ENCODE peak calls at places on chromosome 6, in ten cellular contexts. X, Z, C, T, U, R, D, J, E and I are unnamed samples.

GRCh38 chr6:84422380-84422968 is 195.0 kb upstream of the CEP162 start:
- ATAC-seq in X (no peak), Z (no peak), C (no peak), T (no peak), U (no peak), R (no peak), D (no peak), J (peak), E (no peak), I (no peak)

GRCh38 chr6:53581161-53581560 is 36.3 kb upstream of the GCLC start:
- ATAC-seq in X (no peak), Z (no peak), C (no peak), T (no peak), U (no peak), R (no peak), D (no peak), J (peak), E (peak), I (peak)

GRCh38 chr6:101117397-101118185 is 236.5 kb upstream of the ASCC3 start:
- ATAC-seq in X (no peak), Z (no peak), C (no peak), T (no peak), U (no peak), R (no peak), D (no peak), J (peak), E (no peak), I (no peak)

GRCh38 chr6:169833258-169833794 is 81.9 kb downstream of the ERMARD start:
- ATAC-seq in X (no peak), Z (no peak), C (no peak), T (no peak), U (no peak), R (no peak), D (no peak), J (no peak), E (no peak), I (no peak)

GRCh38 chr6:158688860-158689259 is 39.0 kb downstream of the SYTL3 start:
- ATAC-seq in X (no peak), Z (no peak), C (no peak), T (no peak), U (no peak), R (no peak), D (no peak), J (peak), E (no peak), I (no peak)

GRCh38 chr6:16174368-16175078 is 45.6 kb downstream of the MYLIP start:
- ATAC-seq in X (no peak), Z (no peak), C (no peak), T (no peak), U (no peak), R (no peak), D (no peak), J (no peak), E (no peak), I (no peak)

GRCh38 chr6:107550906-107551305 is 61.0 kb downstream of the SOBP start:
- ATAC-seq in X (peak), Z (no peak), C (no peak), T (no peak), U (no peak), R (no peak), D (no peak), J (no peak), E (no peak), I (no peak)

GRCh38 chr6:154329350-154330170 is 27.0 kb downstream of the IPCEF1 start:
- ATAC-seq in X (no peak), Z (no peak), C (no peak), T (no peak), U (no peak), R (no peak), D (no peak), J (no peak), E (no peak), I (peak)

GRCh38 chr6:23526519-23526918 is 599.5 kb upstream of the NRSN1 start:
- ATAC-seq in X (no peak), Z (no peak), C (no peak), T (no peak), U (no peak), R (no peak), D (no peak), J (no peak), E (no peak), I (no peak)

GRCh38 chr6:137261393-137262154 is 42.4 kb upstream of the IFNGR1 start:
- ATAC-seq in X (peak), Z (no peak), C (peak), T (peak), U (no peak), R (no peak), D (peak), J (no peak), E (peak), I (peak)

GRCh38 chr6:111591370-111591900 is 14.2 kb downstream of the TRAF3IP2 start:
- ATAC-seq in X (no peak), Z (no peak), C (peak), T (no peak), U (no peak), R (no peak), D (no peak), J (peak), E (no peak), I (no peak)

GRCh38 chr6:14824060-14824834 is 421.6 kb upstream of the JARID2 start:
- ATAC-seq in X (no peak), Z (no peak), C (no peak), T (no peak), U (no peak), R (no peak), D (no peak), J (no peak), E (no peak), I (no peak)

GRCh38 chr6:13007744-13008143 is 291.2 kb downstream of the PHACTR1 start:
- ATAC-seq in X (no peak), Z (no peak), C (no peak), T (no peak), U (no peak), R (no peak), D (no peak), J (no peak), E (no peak), I (no peak)

GRCh38 chr6:25359191-25359861 is 80.2 kb downstream of the CARMIL1 start:
- ATAC-seq in X (no peak), Z (no peak), C (no peak), T (no peak), U (no peak), R (no peak), D (no peak), J (peak), E (no peak), I (no peak)

GRCh38 chr6:16471222-16471784 is 232.9 kb downstream of the GMPR start:
- ATAC-seq in X (peak), Z (peak), C (no peak), T (peak), U (no peak), R (no peak), D (no peak), J (no peak), E (peak), I (peak)

GRCh38 chr6:111238464-111239119 is 151.3 kb downstream of the SLC16A10 start:
- ATAC-seq in X (no peak), Z (no peak), C (no peak), T (no peak), U (no peak), R (no peak), D (no peak), J (peak), E (no peak), I (no peak)

GRCh38 chr6:25448965-25449538 is 169.9 kb downstream of the CARMIL1 start:
- ATAC-seq in X (no peak), Z (no peak), C (no peak), T (no peak), U (no peak), R (no peak), D (no peak), J (peak), E (no peak), I (no peak)

GRCh38 chr6:165448210-165448609 is 138.8 kb upstream of the C6orf118 start:
- ATAC-seq in X (no peak), Z (no peak), C (no peak), T (no peak), U (no peak), R (no peak), D (no peak), J (no peak), E (no peak), I (no peak)

GRCh38 chr6:168413856-168414255 is 27.1 kb upstream of the SMOC2 start:
- ATAC-seq in X (no peak), Z (no peak), C (no peak), T (no peak), U (no peak), R (no peak), D (no peak), J (no peak), E (no peak), I (no peak)

GRCh38 chr6:119322715-119323350 is 26.7 kb downstream of the MAN1A1 start:
- ATAC-seq in X (no peak), Z (peak), C (no peak), T (peak), U (peak), R (peak), D (peak), J (no peak), E (peak), I (peak)

GRCh38 chr6:23180504-23181293 is 611.3 kb downstream of the HDGFL1 start:
- ATAC-seq in X (no peak), Z (no peak), C (peak), T (no peak), U (no peak), R (no peak), D (no peak), J (no peak), E (no peak), I (no peak)

GRCh38 chr6:156600678-156601077 is 176.5 kb upstream of the ARID1B start:
- ATAC-seq in X (no peak), Z (no peak), C (no peak), T (no peak), U (no peak), R (no peak), D (no peak), J (no peak), E (no peak), I (no peak)

GRCh38 chr6:72626126-72626525 is 4.3 kb downstream of the KCNQ5 start:
- ATAC-seq in X (peak), Z (peak), C (no peak), T (peak), U (no peak), R (no peak), D (no peak), J (no peak), E (peak), I (peak)

GRCh38 chr6:26056583-26057350 is 30.5 kb upstream of the HFE start:
- ATAC-seq in X (no peak), Z (no peak), C (peak), T (no peak), U (no peak), R (no peak), D (no peak), J (no peak), E (no peak), I (no peak)

GRCh38 chr6:90187437-90188049 is 109.1 kb downstream of the BACH2 start:
- ATAC-seq in X (peak), Z (peak), C (no peak), T (peak), U (peak), R (peak), D (peak), J (peak), E (peak), I (peak)

GRCh38 chr6:24584390-24584735 is 61.6 kb downstream of the KIAA0319 start:
- ATAC-seq in X (no peak), Z (no peak), C (no peak), T (no peak), U (no peak), R (no peak), D (no peak), J (no peak), E (no peak), I (no peak)